ENCODE peak calls at places on chromosome 14, in seven cellular contexts. V, S, B, E, F, P and M are unnamed samples.

GRCh38 chr14:35821546-35822411 is 4.4 kb upstream of the BRMS1L start:
- DNase-seq in F (no peak), E (no peak), S (peak; percentile 83), V (no peak), B (peak; percentile 21), P (peak; percentile 45), M (no peak)

GRCh38 chr14:68658029-68658509 is 134.8 kb downstream of the ZFP36L1 start:
- DNase-seq in F (no peak), V (peak; percentile 44), P (no peak), S (no peak), B (no peak), E (no peak), M (no peak)

GRCh38 chr14:52472728-52473127 is 79.6 kb downstream of the TXNDC16 start:
- DNase-seq in F (no peak), P (no peak), B (no peak), S (no peak), E (no peak), V (no peak), M (no peak)

GRCh38 chr14:75989134-75989533 is 3.6 kb downstream of the IFT43 start:
- DNase-seq in B (no peak), V (peak; percentile 83), F (no peak), E (no peak), P (no peak), S (peak; percentile 84), M (no peak)

GRCh38 chr14:55914771-55915170 is 203.4 kb upstream of the PELI2 start:
- DNase-seq in V (no peak), P (no peak), S (no peak), B (no peak), E (no peak), F (no peak), M (no peak)

GRCh38 chr14:73750161-73750901 is 36.1 kb upstream of the PNMA1 start:
- DNase-seq in B (no peak), F (peak; percentile 52), P (no peak), S (no peak), V (peak; percentile 69), E (no peak), M (no peak)

GRCh38 chr14:100522616-100523021 is 64.6 kb downstream of the BEGAIN start:
- DNase-seq in F (no peak), V (no peak), E (no peak), B (no peak), P (no peak), S (no peak), M (peak; percentile 81)

GRCh38 chr14:103563089-103563620 is 395 bp downstream of the COA8 start:
- DNase-seq in F (no peak), E (no peak), V (no peak), B (peak; percentile 82), P (peak; percentile 76), S (peak; percentile 57), M (no peak)

GRCh38 chr14:33911046-33911445 is 39.8 kb downstream of the EGLN3 start:
- DNase-seq in E (no peak), B (no peak), S (no peak), F (no peak), V (no peak), P (no peak), M (no peak)

GRCh38 chr14:102690509-102691286 is 86.6 kb upstream of the TRAF3 start:
- DNase-seq in P (no peak), E (no peak), V (no peak), F (no peak), S (peak; percentile 74), B (no peak), M (no peak)

GRCh38 chr14:83568141-83568540 is 1961.8 kb upstream of the FLRT2 start:
- DNase-seq in S (no peak), B (no peak), F (no peak), V (no peak), E (no peak), P (no peak), M (no peak)

GRCh38 chr14:76236172-76237130 is 84.7 kb downstream of the GPATCH2L start:
- DNase-seq in P (no peak), B (no peak), E (no peak), V (no peak), S (no peak), F (no peak), M (no peak)